ENCODE peak calls at places on chromosomes 6 and 20, in ten cellular contexts. R is naive B cell; E is B cell; X is Jurkat, Clone E6-1; F is EL; V is choroid plexus epithelial cell; I is natural killer cell; N is fibroblast of lung; P is sciatic nerve; M is HTR-8/SVneo. Z is an unnamed sample.

GRCh38 chr20:54345301-54345724 is 130.1 kb upstream of the DOK5 start:
- DNase-seq in R (no peak), E (no peak), X (no peak), F (peak), V (peak), I (no peak), N (peak), P (no peak), M (no peak), Z (no peak)

GRCh38 chr20:38534756-38535155 is 46.2 kb upstream of the ADIG start:
- DNase-seq in R (no peak), E (no peak), X (no peak), F (no peak), V (no peak), I (peak), N (no peak), P (no peak), M (no peak), Z (no peak)

GRCh38 chr6:130906736-130907381 is 79.7 kb downstream of the SMLR1 start:
- DNase-seq in R (no peak), E (no peak), X (no peak), F (peak), V (peak), I (no peak), N (peak), P (no peak), M (no peak), Z (no peak)

GRCh38 chr6:48087448-48087847 is 23.5 kb downstream of the PTCHD4 start:
- DNase-seq in R (no peak), E (no peak), X (peak), F (peak), V (peak), I (no peak), N (peak), P (no peak), M (no peak), Z (no peak)

GRCh38 chr6:97129111-97129510 is 153.9 kb downstream of the MMS22L start:
- DNase-seq in R (no peak), E (no peak), X (no peak), F (no peak), V (peak), I (no peak), N (peak), P (no peak), M (no peak), Z (no peak)

GRCh38 chr20:59645316-59645715 is 41.0 kb downstream of the PHACTR3 start:
- DNase-seq in R (no peak), E (no peak), X (no peak), F (no peak), V (no peak), I (no peak), N (no peak), P (no peak), M (no peak), Z (no peak)

GRCh38 chr6:14088600-14089168 is 28.9 kb upstream of the CD83 start:
- DNase-seq in R (no peak), E (no peak), X (no peak), F (peak), V (no peak), I (no peak), N (no peak), P (no peak), M (no peak), Z (no peak)

GRCh38 chr6:30169658-30170614 is 6.6 kb downstream of the TRIM15 start:
- DNase-seq in R (peak), E (peak), X (peak), F (peak), V (peak), I (no peak), N (peak), P (no peak), M (peak), Z (no peak)

GRCh38 chr20:59632426-59633113 is 28.2 kb downstream of the PHACTR3 start:
- DNase-seq in R (no peak), E (no peak), X (no peak), F (no peak), V (no peak), I (no peak), N (no peak), P (peak), M (no peak), Z (no peak)

GRCh38 chr20:17878912-17879602 is 89.5 kb downstream of the SNX5 start:
- DNase-seq in R (peak), E (peak), X (no peak), F (no peak), V (no peak), I (no peak), N (no peak), P (peak), M (no peak), Z (no peak)

GRCh38 chr6:9896806-9897205 is 518.1 kb downstream of the TFAP2A start:
- DNase-seq in R (no peak), E (no peak), X (no peak), F (peak), V (no peak), I (no peak), N (no peak), P (no peak), M (no peak), Z (no peak)

GRCh38 chr6:117399924-117400323 is 25.8 kb downstream of the ROS1 start:
- DNase-seq in R (no peak), E (no peak), X (no peak), F (peak), V (peak), I (no peak), N (peak), P (no peak), M (peak), Z (no peak)

GRCh38 chr20:31605902-31606677 is 1.0 kb downstream of the ID1 start:
- DNase-seq in R (no peak), E (peak), X (no peak), F (no peak), V (peak), I (no peak), N (peak), P (peak), M (no peak), Z (no peak)

GRCh38 chr6:155054851-155055250 is 59.7 kb downstream of the TIAM2 start:
- DNase-seq in R (no peak), E (no peak), X (no peak), F (no peak), V (no peak), I (no peak), N (no peak), P (no peak), M (no peak), Z (no peak)

GRCh38 chr6:54846857-54847721 is 518 bp downstream of the FAM83B start:
- DNase-seq in R (no peak), E (no peak), X (no peak), F (peak), V (no peak), I (no peak), N (no peak), P (no peak), M (peak), Z (no peak)

GRCh38 chr6:73030257-73030656 is 195.0 kb downstream of the KHDC1L start:
- DNase-seq in R (no peak), E (no peak), X (no peak), F (no peak), V (no peak), I (no peak), N (no peak), P (no peak), M (no peak), Z (no peak)

GRCh38 chr20:18323705-18324104 is 35.4 kb downstream of the ZNF133 start:
- DNase-seq in R (no peak), E (no peak), X (no peak), F (no peak), V (no peak), I (no peak), N (no peak), P (no peak), M (no peak), Z (no peak)

GRCh38 chr6:73968358-73968757 is 272.4 kb downstream of the CD109 start:
- DNase-seq in R (no peak), E (no peak), X (no peak), F (no peak), V (no peak), I (no peak), N (peak), P (no peak), M (no peak), Z (no peak)

GRCh38 chr6:41732601-41733348 is 2.6 kb downstream of the TFEB start:
- DNase-seq in R (peak), E (peak), X (no peak), F (no peak), V (peak), I (peak), N (no peak), P (no peak), M (no peak), Z (peak)

GRCh38 chr20:64169089-64169560 is 4.9 kb downstream of the MYT1 start:
- DNase-seq in R (no peak), E (no peak), X (no peak), F (no peak), V (no peak), I (no peak), N (no peak), P (no peak), M (no peak), Z (no peak)

GRCh38 chr6:138089325-138089724 is 17.9 kb downstream of the PERP start:
- DNase-seq in R (no peak), E (no peak), X (no peak), F (no peak), V (no peak), I (no peak), N (no peak), P (no peak), M (no peak), Z (no peak)